ENCODE peak calls at places on chromosomes 11 and 22, in ten cellular contexts. One of them, this sample, is unnamed.

GRCh38 chr11:128670631-128671030 is 23.2 kb upstream of the FLI1 start:
- DNase-seq in fibroblast of pulmonary artery: no peak
- DNase-seq in tibial artery: no peak
- DNase-seq in uterus: no peak
- DNase-seq in right atrium auricular region: no peak
- DNase-seq in CD8-positive, alpha-beta T cell: no peak
- DNase-seq in LNCaP clone FGC: no peak
- DNase-seq in left lung: no peak
- DNase-seq in sigmoid colon: no peak
- DNase-seq in NB4: no peak
- DNase-seq in this sample: no peak

GRCh38 chr11:66855574-66856495 is 1.0 kb upstream of the LRFN4 start:
- DNase-seq in fibroblast of pulmonary artery: peak
- DNase-seq in tibial artery: peak
- DNase-seq in uterus: peak
- DNase-seq in right atrium auricular region: peak
- DNase-seq in CD8-positive, alpha-beta T cell: peak
- DNase-seq in LNCaP clone FGC: peak
- DNase-seq in left lung: peak
- DNase-seq in sigmoid colon: peak
- DNase-seq in NB4: peak
- DNase-seq in this sample: peak

GRCh38 chr22:44307509-44308169 is 5.1 kb downstream of the SHISAL1 start:
- DNase-seq in fibroblast of pulmonary artery: no peak
- DNase-seq in tibial artery: no peak
- DNase-seq in uterus: peak
- DNase-seq in right atrium auricular region: no peak
- DNase-seq in CD8-positive, alpha-beta T cell: no peak
- DNase-seq in LNCaP clone FGC: no peak
- DNase-seq in left lung: peak
- DNase-seq in sigmoid colon: peak
- DNase-seq in NB4: no peak
- DNase-seq in this sample: no peak

GRCh38 chr22:40276877-40277823 is 69.2 kb upstream of the ADSL start:
- DNase-seq in fibroblast of pulmonary artery: peak
- DNase-seq in tibial artery: peak
- DNase-seq in uterus: no peak
- DNase-seq in right atrium auricular region: no peak
- DNase-seq in CD8-positive, alpha-beta T cell: no peak
- DNase-seq in LNCaP clone FGC: peak
- DNase-seq in left lung: no peak
- DNase-seq in sigmoid colon: no peak
- DNase-seq in NB4: no peak
- DNase-seq in this sample: no peak

GRCh38 chr11:36532908-36533601 is 23.0 kb upstream of the TRAF6 start:
- DNase-seq in fibroblast of pulmonary artery: no peak
- DNase-seq in tibial artery: no peak
- DNase-seq in uterus: no peak
- DNase-seq in right atrium auricular region: no peak
- DNase-seq in CD8-positive, alpha-beta T cell: no peak
- DNase-seq in LNCaP clone FGC: no peak
- DNase-seq in left lung: no peak
- DNase-seq in sigmoid colon: no peak
- DNase-seq in NB4: no peak
- DNase-seq in this sample: no peak

GRCh38 chr11:121041072-121041471 is 17.2 kb downstream of the TBCEL start:
- DNase-seq in fibroblast of pulmonary artery: no peak
- DNase-seq in tibial artery: no peak
- DNase-seq in uterus: no peak
- DNase-seq in right atrium auricular region: no peak
- DNase-seq in CD8-positive, alpha-beta T cell: no peak
- DNase-seq in LNCaP clone FGC: peak
- DNase-seq in left lung: no peak
- DNase-seq in sigmoid colon: no peak
- DNase-seq in NB4: no peak
- DNase-seq in this sample: no peak

GRCh38 chr22:23856721-23857605 is 712 bp upstream of the SLC2A11 start:
- DNase-seq in fibroblast of pulmonary artery: peak
- DNase-seq in tibial artery: no peak
- DNase-seq in uterus: no peak
- DNase-seq in right atrium auricular region: no peak
- DNase-seq in CD8-positive, alpha-beta T cell: peak
- DNase-seq in LNCaP clone FGC: no peak
- DNase-seq in left lung: peak
- DNase-seq in sigmoid colon: peak
- DNase-seq in NB4: no peak
- DNase-seq in this sample: no peak

GRCh38 chr11:73656985-73657384 is 10.6 kb downstream of the PLEKHB1 start:
- DNase-seq in fibroblast of pulmonary artery: no peak
- DNase-seq in tibial artery: no peak
- DNase-seq in uterus: no peak
- DNase-seq in right atrium auricular region: no peak
- DNase-seq in CD8-positive, alpha-beta T cell: no peak
- DNase-seq in LNCaP clone FGC: no peak
- DNase-seq in left lung: no peak
- DNase-seq in sigmoid colon: no peak
- DNase-seq in NB4: no peak
- DNase-seq in this sample: no peak

GRCh38 chr11:45859661-45860140 is 12.4 kb downstream of the CRY2 start:
- DNase-seq in fibroblast of pulmonary artery: peak
- DNase-seq in tibial artery: peak
- DNase-seq in uterus: peak
- DNase-seq in right atrium auricular region: peak
- DNase-seq in CD8-positive, alpha-beta T cell: no peak
- DNase-seq in LNCaP clone FGC: peak
- DNase-seq in left lung: peak
- DNase-seq in sigmoid colon: peak
- DNase-seq in NB4: no peak
- DNase-seq in this sample: no peak

GRCh38 chr22:36775589-36775965 is 342 bp downstream of the IFT27 start:
- DNase-seq in fibroblast of pulmonary artery: peak
- DNase-seq in tibial artery: peak
- DNase-seq in uterus: peak
- DNase-seq in right atrium auricular region: no peak
- DNase-seq in CD8-positive, alpha-beta T cell: peak
- DNase-seq in LNCaP clone FGC: no peak
- DNase-seq in left lung: no peak
- DNase-seq in sigmoid colon: peak
- DNase-seq in NB4: no peak
- DNase-seq in this sample: no peak

GRCh38 chr22:38316340-38317236 is 645 bp downstream of the CSNK1E start:
- DNase-seq in fibroblast of pulmonary artery: peak
- DNase-seq in tibial artery: peak
- DNase-seq in uterus: peak
- DNase-seq in right atrium auricular region: no peak
- DNase-seq in CD8-positive, alpha-beta T cell: peak
- DNase-seq in LNCaP clone FGC: no peak
- DNase-seq in left lung: peak
- DNase-seq in sigmoid colon: peak
- DNase-seq in NB4: peak
- DNase-seq in this sample: no peak

GRCh38 chr22:33832558-33833151 is 87.6 kb downstream of the LARGE1 start:
- DNase-seq in fibroblast of pulmonary artery: no peak
- DNase-seq in tibial artery: no peak
- DNase-seq in uterus: no peak
- DNase-seq in right atrium auricular region: no peak
- DNase-seq in CD8-positive, alpha-beta T cell: no peak
- DNase-seq in LNCaP clone FGC: peak
- DNase-seq in left lung: no peak
- DNase-seq in sigmoid colon: peak
- DNase-seq in NB4: no peak
- DNase-seq in this sample: no peak

GRCh38 chr22:48259991-48260670 is 1497.7 kb downstream of the TBC1D22A start:
- DNase-seq in fibroblast of pulmonary artery: no peak
- DNase-seq in tibial artery: no peak
- DNase-seq in uterus: no peak
- DNase-seq in right atrium auricular region: no peak
- DNase-seq in CD8-positive, alpha-beta T cell: no peak
- DNase-seq in LNCaP clone FGC: no peak
- DNase-seq in left lung: no peak
- DNase-seq in sigmoid colon: no peak
- DNase-seq in NB4: no peak
- DNase-seq in this sample: no peak

GRCh38 chr11:71447791-71448256 is 369 bp downstream of the DHCR7 start:
- DNase-seq in fibroblast of pulmonary artery: no peak
- DNase-seq in tibial artery: peak
- DNase-seq in uterus: no peak
- DNase-seq in right atrium auricular region: no peak
- DNase-seq in CD8-positive, alpha-beta T cell: peak
- DNase-seq in LNCaP clone FGC: no peak
- DNase-seq in left lung: peak
- DNase-seq in sigmoid colon: no peak
- DNase-seq in NB4: peak
- DNase-seq in this sample: no peak

GRCh38 chr22:47376901-47377520 is 614.6 kb downstream of the TBC1D22A start:
- DNase-seq in fibroblast of pulmonary artery: no peak
- DNase-seq in tibial artery: peak
- DNase-seq in uterus: no peak
- DNase-seq in right atrium auricular region: no peak
- DNase-seq in CD8-positive, alpha-beta T cell: no peak
- DNase-seq in LNCaP clone FGC: no peak
- DNase-seq in left lung: no peak
- DNase-seq in sigmoid colon: no peak
- DNase-seq in NB4: no peak
- DNase-seq in this sample: no peak

GRCh38 chr22:38872831-38873248 is 824 bp upstream of the CBX6 start:
- DNase-seq in fibroblast of pulmonary artery: peak
- DNase-seq in tibial artery: peak
- DNase-seq in uterus: peak
- DNase-seq in right atrium auricular region: peak
- DNase-seq in CD8-positive, alpha-beta T cell: no peak
- DNase-seq in LNCaP clone FGC: no peak
- DNase-seq in left lung: peak
- DNase-seq in sigmoid colon: peak
- DNase-seq in NB4: peak
- DNase-seq in this sample: no peak

GRCh38 chr11:85801527-85801926 is 9.4 kb downstream of the SYTL2 start:
- DNase-seq in fibroblast of pulmonary artery: no peak
- DNase-seq in tibial artery: no peak
- DNase-seq in uterus: no peak
- DNase-seq in right atrium auricular region: no peak
- DNase-seq in CD8-positive, alpha-beta T cell: no peak
- DNase-seq in LNCaP clone FGC: no peak
- DNase-seq in left lung: no peak
- DNase-seq in sigmoid colon: no peak
- DNase-seq in NB4: no peak
- DNase-seq in this sample: no peak
- H3K4me3 ChIP-seq in fibroblast of pulmonary artery: no peak
- H3K4me3 ChIP-seq in tibial artery: no peak
- H3K4me3 ChIP-seq in uterus: no peak
- H3K4me3 ChIP-seq in right atrium auricular region: no peak
- H3K4me3 ChIP-seq in CD8-positive, alpha-beta T cell: no peak
- H3K4me3 ChIP-seq in LNCaP clone FGC: no peak
- H3K4me3 ChIP-seq in left lung: no peak
- H3K4me3 ChIP-seq in sigmoid colon: no peak
- H3K4me3 ChIP-seq in NB4: no peak
- H3K4me3 ChIP-seq in this sample: no peak

GRCh38 chr11:123429336-123429735 is 733 bp upstream of the GRAMD1B start:
- DNase-seq in fibroblast of pulmonary artery: no peak
- DNase-seq in tibial artery: no peak
- DNase-seq in uterus: no peak
- DNase-seq in right atrium auricular region: no peak
- DNase-seq in CD8-positive, alpha-beta T cell: no peak
- DNase-seq in LNCaP clone FGC: no peak
- DNase-seq in left lung: no peak
- DNase-seq in sigmoid colon: no peak
- DNase-seq in NB4: no peak
- DNase-seq in this sample: no peak
- H3K4me3 ChIP-seq in fibroblast of pulmonary artery: peak
- H3K4me3 ChIP-seq in tibial artery: no peak
- H3K4me3 ChIP-seq in uterus: no peak
- H3K4me3 ChIP-seq in right atrium auricular region: no peak
- H3K4me3 ChIP-seq in CD8-positive, alpha-beta T cell: peak
- H3K4me3 ChIP-seq in LNCaP clone FGC: no peak
- H3K4me3 ChIP-seq in left lung: no peak
- H3K4me3 ChIP-seq in sigmoid colon: no peak
- H3K4me3 ChIP-seq in NB4: no peak
- H3K4me3 ChIP-seq in this sample: no peak

DNA sequence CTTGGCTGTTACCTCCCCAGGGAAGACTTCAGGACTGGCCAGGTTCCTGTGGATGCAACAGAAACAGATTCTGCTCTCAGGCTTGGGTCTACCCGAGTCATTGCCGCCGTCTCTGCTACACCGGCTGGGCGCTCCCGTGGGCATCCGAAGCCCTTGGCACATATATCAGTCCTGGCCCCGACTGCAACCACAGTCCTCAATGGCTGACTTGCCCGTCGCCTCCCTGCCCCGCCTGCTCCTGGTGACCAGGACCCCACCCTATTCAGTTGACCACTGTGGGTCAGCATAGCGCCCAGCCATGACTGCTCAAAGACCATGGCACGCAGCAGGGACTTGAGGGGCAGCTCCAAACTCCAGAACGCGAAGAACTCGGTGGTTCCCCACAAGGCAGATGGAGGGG is 64.7 kb upstream of the SLC22A12 start:
- DNase-seq in fibroblast of pulmonary artery: no peak
- DNase-seq in tibial artery: no peak
- DNase-seq in uterus: no peak
- DNase-seq in right atrium auricular region: no peak
- DNase-seq in CD8-positive, alpha-beta T cell: no peak
- DNase-seq in LNCaP clone FGC: no peak
- DNase-seq in left lung: peak
- DNase-seq in sigmoid colon: no peak
- DNase-seq in NB4: no peak
- DNase-seq in this sample: no peak
- H3K4me3 ChIP-seq in fibroblast of pulmonary artery: no peak
- H3K4me3 ChIP-seq in tibial artery: no peak
- H3K4me3 ChIP-seq in uterus: no peak
- H3K4me3 ChIP-seq in right atrium auricular region: no peak
- H3K4me3 ChIP-seq in CD8-positive, alpha-beta T cell: no peak
- H3K4me3 ChIP-seq in LNCaP clone FGC: no peak
- H3K4me3 ChIP-seq in left lung: no peak
- H3K4me3 ChIP-seq in sigmoid colon: no peak
- H3K4me3 ChIP-seq in NB4: no peak
- H3K4me3 ChIP-seq in this sample: no peak

DNA sequence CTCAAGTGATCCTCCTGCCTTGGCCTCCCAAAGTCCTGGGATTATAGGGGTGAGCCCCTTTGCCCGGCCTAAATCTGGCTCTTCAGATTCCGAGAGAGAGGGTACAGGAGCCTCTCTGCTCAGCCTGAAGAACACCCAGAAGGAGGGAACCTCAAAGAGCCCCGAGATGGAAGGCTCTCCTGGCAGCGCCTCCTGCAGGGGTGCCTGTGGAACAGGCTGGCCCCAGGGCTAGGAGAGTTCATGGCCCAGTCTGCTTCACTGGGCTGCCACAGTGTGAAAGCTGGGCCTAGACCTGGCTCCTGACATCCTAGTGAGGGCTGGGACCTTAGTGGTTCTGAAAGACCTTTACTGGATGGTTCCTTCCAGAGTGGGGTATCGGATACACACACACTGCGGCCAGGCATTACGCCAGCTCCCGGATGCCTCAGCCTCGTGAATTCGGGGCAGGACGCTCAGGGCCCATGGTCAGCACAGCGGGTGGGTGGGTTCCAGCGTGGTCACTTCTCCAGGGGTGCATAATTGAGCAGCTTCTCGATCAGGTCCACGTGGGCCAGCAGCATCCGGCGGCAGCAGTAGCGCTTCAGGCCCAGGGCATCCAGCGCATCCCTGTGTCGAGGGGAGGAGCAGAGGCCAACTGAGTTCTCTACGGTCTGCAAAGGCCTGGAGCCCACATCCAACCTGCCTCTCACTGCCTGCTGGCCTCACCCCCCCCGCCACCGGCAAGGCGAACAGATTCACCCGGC is 2.3 kb downstream of the POLR2L start:
- DNase-seq in fibroblast of pulmonary artery: no peak
- DNase-seq in tibial artery: no peak
- DNase-seq in uterus: no peak
- DNase-seq in right atrium auricular region: no peak
- DNase-seq in CD8-positive, alpha-beta T cell: no peak
- DNase-seq in LNCaP clone FGC: no peak
- DNase-seq in left lung: no peak
- DNase-seq in sigmoid colon: no peak
- DNase-seq in NB4: no peak
- DNase-seq in this sample: no peak
- H3K4me3 ChIP-seq in fibroblast of pulmonary artery: peak
- H3K4me3 ChIP-seq in tibial artery: no peak
- H3K4me3 ChIP-seq in uterus: no peak
- H3K4me3 ChIP-seq in right atrium auricular region: no peak
- H3K4me3 ChIP-seq in CD8-positive, alpha-beta T cell: no peak
- H3K4me3 ChIP-seq in LNCaP clone FGC: peak
- H3K4me3 ChIP-seq in left lung: peak
- H3K4me3 ChIP-seq in sigmoid colon: no peak
- H3K4me3 ChIP-seq in NB4: no peak
- H3K4me3 ChIP-seq in this sample: no peak

This sample was measured in Jurkat, Clone E6-1.